ENCODE peak calls at places on chromosomes 6 and 20, in five cellular contexts. X is naive thymus-derived CD4-positive, alpha-beta T cell; Z is testis; V is CD8-positive, alpha-beta memory T cell; N is tibial nerve. E is an unnamed sample.

GRCh38 chr6:49423817-49424216 is 39.2 kb downstream of the MMUT start:
- DNase-seq in X (no peak), Z (no peak), V (no peak), N (no peak), E (no peak)

GRCh38 chr20:36267605-36268500 is 31.6 kb downstream of the AAR2 start:
- DNase-seq in X (no peak), Z (no peak), V (no peak), N (no peak), E (no peak)

GRCh38 chr20:38134427-38135281 is 30.4 kb downstream of the TGM2 start:
- DNase-seq in X (no peak), Z (no peak), V (no peak), N (no peak), E (peak; percentile 13)

GRCh38 chr20:32439132-32439829 is 81.2 kb downstream of the ASXL1 start:
- DNase-seq in X (no peak), Z (peak; percentile 14), V (no peak), N (no peak), E (no peak)

GRCh38 chr6:163490826-163491577 is 76.5 kb downstream of the QKI start:
- DNase-seq in X (no peak), Z (peak; percentile 56), V (no peak), N (peak; percentile 64), E (peak; percentile 8)

GRCh38 chr20:61055642-61056041 is 196.4 kb upstream of the CDH4 start:
- DNase-seq in X (no peak), Z (no peak), V (no peak), N (peak; percentile 59), E (no peak)

GRCh38 chr6:4342407-4343137 is 207.2 kb upstream of the ECI2 start:
- DNase-seq in X (no peak), Z (no peak), V (no peak), N (no peak), E (no peak)

GRCh38 chr6:138691595-138692057 is 81.9 kb upstream of the CCDC28A start:
- DNase-seq in X (no peak), Z (no peak), V (no peak), N (no peak), E (no peak)

GRCh38 chr6:79438015-79438414 is 99.2 kb downstream of the LCA5 start:
- DNase-seq in X (no peak), Z (peak; percentile 18), V (no peak), N (peak; percentile 27), E (no peak)

GRCh38 chr6:4021862-4022715 is 56.8 kb downstream of the FAM217A start:
- DNase-seq in X (peak; percentile 33), Z (no peak), V (no peak), N (no peak), E (peak; percentile 25)

GRCh38 chr6:169811072-169811471 is 59.6 kb downstream of the ERMARD start:
- DNase-seq in X (no peak), Z (no peak), V (no peak), N (no peak), E (no peak)

GRCh38 chr6:116220172-116220571 is 33.7 kb downstream of the TSPYL4 start:
- DNase-seq in X (no peak), Z (no peak), V (no peak), N (no peak), E (no peak)

GRCh38 chr6:6565488-6565887 is 23.0 kb upstream of the LY86 start:
- DNase-seq in X (no peak), Z (no peak), V (no peak), N (no peak), E (no peak)

GRCh38 chr6:12439296-12439695 is 149.1 kb downstream of the EDN1 start:
- DNase-seq in X (no peak), Z (no peak), V (no peak), N (no peak), E (no peak)

GRCh38 chr6:164695896-164696295 is 613.5 kb downstream of the C6orf118 start:
- DNase-seq in X (no peak), Z (no peak), V (no peak), N (no peak), E (no peak)

GRCh38 chr6:128487055-128487454 is 33.3 kb downstream of the PTPRK start:
- DNase-seq in X (no peak), Z (no peak), V (no peak), N (no peak), E (no peak)

GRCh38 chr20:33667245-33668086 is 723 bp downstream of the ACTL10 start:
- DNase-seq in X (peak; percentile 58), Z (no peak), V (peak; percentile 82), N (no peak), E (peak; percentile 52)

GRCh38 chr6:82442320-82442719 is 78.7 kb downstream of the TPBG start:
- DNase-seq in X (no peak), Z (no peak), V (no peak), N (no peak), E (no peak)

GRCh38 chr20:17969276-17969883 is 562 bp downstream of the MGME1 start:
- DNase-seq in X (no peak), Z (peak; percentile 66), V (peak; percentile 68), N (no peak), E (peak; percentile 67)

GRCh38 chr6:167141667-167142432 is 15.9 kb downstream of the GPR31 start:
- DNase-seq in X (peak; percentile 9), Z (peak; percentile 56), V (peak; percentile 66), N (peak; percentile 14), E (peak; percentile 56)

GRCh38 chr6:161303628-161304340 is 29.9 kb upstream of the AGPAT4 start:
- DNase-seq in X (no peak), Z (no peak), V (no peak), N (no peak), E (no peak)

GRCh38 chr6:53671111-53671510 is 5.6 kb upstream of the KLHL31 start:
- DNase-seq in X (no peak), Z (no peak), V (no peak), N (no peak), E (no peak)

GRCh38 chr6:52384145-52384766 is 22.3 kb downstream of the PAQR8 start:
- DNase-seq in X (no peak), Z (no peak), V (no peak), N (no peak), E (no peak)

GRCh38 chr6:132063738-132064137 is 112.6 kb upstream of the CCN2 start:
- DNase-seq in X (no peak), Z (no peak), V (no peak), N (peak; percentile 10), E (no peak)

GRCh38 chr20:8790442-8791074 is 278.3 kb upstream of the PLCB4 start:
- DNase-seq in X (no peak), Z (peak; percentile 51), V (no peak), N (peak; percentile 42), E (no peak)

GRCh38 chr6:45432944-45433343 is 55.2 kb upstream of the SUPT3H start:
- DNase-seq in X (no peak), Z (no peak), V (no peak), N (no peak), E (no peak)

GRCh38 chr6:90351696-90352095 is 55.1 kb upstream of the BACH2 start:
- DNase-seq in X (no peak), Z (no peak), V (no peak), N (no peak), E (no peak)

GRCh38 chr6:106098383-106099234 is 12.5 kb downstream of the PRDM1 start:
- DNase-seq in X (peak; percentile 80), Z (peak; percentile 33), V (peak; percentile 83), N (no peak), E (peak; percentile 87)
- H3K4me1 ChIP-seq in X (peaks cover 44% of the 10 kb centered on the region), Z (no peaks in the 10 kb centered on the region), V (peaks cover 64% of the 10 kb centered on the region), N (peaks cover 7% of the 10 kb centered on the region), E (peaks cover 75% of the 10 kb centered on the region)

GRCh38 chr6:15661815-15662245 is 998 bp downstream of the DTNBP1 start:
- DNase-seq in X (no peak), Z (no peak), V (no peak), N (no peak), E (no peak)

GRCh38 chr6:15658345-15658744 is 4.5 kb downstream of the DTNBP1 start:
- DNase-seq in X (no peak), Z (no peak), V (no peak), N (no peak), E (no peak)

GRCh38 chr6:15657290-15657689 is 5.5 kb downstream of the DTNBP1 start:
- DNase-seq in X (no peak), Z (no peak), V (no peak), N (no peak), E (no peak)

GRCh38 chr6:15656145-15656544 is 6.7 kb downstream of the DTNBP1 start:
- DNase-seq in X (no peak), Z (no peak), V (no peak), N (no peak), E (no peak)

GRCh38 chr6:15659181-15659580 is 3.6 kb downstream of the DTNBP1 start:
- DNase-seq in X (no peak), Z (no peak), V (no peak), N (no peak), E (no peak)
- H3K4me3 ChIP-seq in X (no peak overlapping the region), Z (no peak overlapping the region), V (no peak overlapping the region), N (no peak overlapping the region), E (no peak overlapping the region)

GRCh38 chr6:41214559-41215238 is 13.4 kb upstream of the TREML4 start:
- DNase-seq in X (no peak), Z (no peak), V (no peak), N (no peak), E (no peak)

GRCh38 chr6:41208439-41209106 is 7.6 kb upstream of the TREML2 start:
- DNase-seq in X (no peak), Z (no peak), V (no peak), N (no peak), E (no peak)

GRCh38 chr6:41209976-41210375 is 9.0 kb upstream of the TREML2 start:
- DNase-seq in X (no peak), Z (no peak), V (no peak), N (no peak), E (no peak)

GRCh38 chr6:41204156-41204555 is 3.2 kb upstream of the TREML2 start:
- DNase-seq in X (no peak), Z (no peak), V (no peak), N (no peak), E (no peak)

DNA sequence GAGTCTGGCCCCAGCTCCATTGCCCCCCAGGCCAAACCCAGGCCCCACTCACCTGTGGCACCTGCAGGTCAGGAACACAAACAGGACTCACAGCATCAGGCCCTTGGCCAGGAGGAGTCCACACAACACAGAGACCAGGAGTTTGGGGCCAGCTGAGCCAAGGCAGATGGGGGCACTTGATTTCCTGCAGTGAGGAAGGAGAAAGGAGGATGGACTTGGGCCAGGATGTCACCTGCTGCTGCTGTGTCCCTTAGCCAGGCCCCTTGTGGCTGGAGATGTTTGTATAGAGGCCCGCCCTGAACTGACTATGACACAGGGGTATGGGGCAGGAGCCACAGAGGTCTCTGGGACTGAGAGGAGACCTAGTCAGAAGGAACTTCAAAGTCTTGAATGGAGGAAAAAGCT is 8.6 kb upstream of the TREML2 start:
- DNase-seq in X (no peak), Z (no peak), V (no peak), N (no peak), E (no peak)
- H3K27ac ChIP-seq in X (no peak overlapping the region), Z (no peak overlapping the region), V (no peak overlapping the region), N (no peak overlapping the region), E (no peak overlapping the region)

DNA sequence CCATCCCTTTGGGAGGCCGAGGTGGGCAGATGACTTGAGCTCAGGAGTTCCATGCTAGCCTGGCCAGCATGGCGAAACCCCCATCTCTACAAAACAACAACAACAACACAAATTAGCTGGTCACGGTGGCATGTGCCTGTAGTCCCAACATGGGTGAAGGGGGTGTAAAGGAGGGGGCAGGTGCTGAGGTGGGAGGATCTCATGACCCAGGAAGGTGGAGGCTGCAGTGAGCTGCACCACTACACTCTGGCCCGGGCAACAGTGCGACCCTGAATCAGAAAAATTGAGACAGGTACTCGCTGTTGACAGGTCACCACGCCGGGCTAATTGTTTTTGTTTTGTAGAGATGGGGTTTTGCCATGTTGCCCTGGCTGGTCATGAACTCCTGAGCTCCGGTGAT is 4.2 kb downstream of the SCAF8 start:
- DNase-seq in X (no peak), Z (no peak), V (no peak), N (no peak), E (no peak)
- H3K4me1 ChIP-seq in X (peaks cover 26% of the 10 kb centered on the region), Z (peaks cover 16% of the 10 kb centered on the region), V (peaks cover 61% of the 10 kb centered on the region), N (peaks cover 42% of the 10 kb centered on the region), E (peaks cover 65% of the 10 kb centered on the region)

E was measured in CD4-positive, CD25-positive, alpha-beta regulatory T cell.